ENCODE peak calls at places on chromosomes 7 and 10, in six cellular contexts. L is endothelial cell of umbilical vein, R is upper lobe of right lung, V is lung, C is esophagus squamous epithelium, M is H9. O is an unnamed sample.

GRCh38 chr10:101301111-101301731 is 52.7 kb upstream of the BTRC start:
- DNase-seq in L (peak), R (no peak), V (no peak), C (no peak), M (peak), O (no peak)

GRCh38 chr7:12715372-12716133 is 28.1 kb downstream of the ARL4A start:
- DNase-seq in L (peak), R (peak), V (peak), C (peak), M (peak), O (peak)

GRCh38 chr7:12888727-12889126 is 201.3 kb downstream of the ARL4A start:
- DNase-seq in L (peak), R (no peak), V (no peak), C (no peak), M (no peak), O (no peak)

GRCh38 chr7:30327813-30328212 is 43.4 kb downstream of the ZNRF2 start:
- DNase-seq in L (no peak), R (no peak), V (no peak), C (no peak), M (no peak), O (no peak)

GRCh38 chr7:26298432-26299058 is 6.9 kb downstream of the SNX10 start:
- DNase-seq in L (no peak), R (no peak), V (no peak), C (no peak), M (no peak), O (no peak)

GRCh38 chr10:52488606-52489485 is 174.8 kb downstream of the DKK1 start:
- DNase-seq in L (peak), R (no peak), V (no peak), C (no peak), M (no peak), O (no peak)

GRCh38 chr7:94008537-94008936 is 4.4 kb upstream of the BET1 start:
- DNase-seq in L (peak), R (no peak), V (no peak), C (no peak), M (no peak), O (no peak)

GRCh38 chr10:101867931-101868330 is 24.3 kb upstream of the KCNIP2 start:
- DNase-seq in L (no peak), R (no peak), V (no peak), C (no peak), M (no peak), O (no peak)

GRCh38 chr10:416091-416515 is 273.4 kb downstream of the DIP2C start:
- DNase-seq in L (no peak), R (no peak), V (no peak), C (no peak), M (peak), O (no peak)
- TF ChIP-seq CTCF in L (no peak), R (no peak), V (no peak), C (no peak), M (peak), O (no peak)

GRCh38 chr7:64308019-64308275 is 5.8 kb upstream of the ZNF736 start:
- DNase-seq in L (no peak), R (no peak), V (peak), C (no peak), M (no peak), O (no peak)

GRCh38 chr7:64310426-64310825 is 3.3 kb upstream of the ZNF736 start:
- DNase-seq in L (no peak), R (no peak), V (peak), C (no peak), M (no peak), O (no peak)

GRCh38 chr7:64312826-64313225 is 935 bp upstream of the ZNF736 start:
- DNase-seq in L (no peak), R (no peak), V (no peak), C (no peak), M (no peak), O (no peak)

DNA sequence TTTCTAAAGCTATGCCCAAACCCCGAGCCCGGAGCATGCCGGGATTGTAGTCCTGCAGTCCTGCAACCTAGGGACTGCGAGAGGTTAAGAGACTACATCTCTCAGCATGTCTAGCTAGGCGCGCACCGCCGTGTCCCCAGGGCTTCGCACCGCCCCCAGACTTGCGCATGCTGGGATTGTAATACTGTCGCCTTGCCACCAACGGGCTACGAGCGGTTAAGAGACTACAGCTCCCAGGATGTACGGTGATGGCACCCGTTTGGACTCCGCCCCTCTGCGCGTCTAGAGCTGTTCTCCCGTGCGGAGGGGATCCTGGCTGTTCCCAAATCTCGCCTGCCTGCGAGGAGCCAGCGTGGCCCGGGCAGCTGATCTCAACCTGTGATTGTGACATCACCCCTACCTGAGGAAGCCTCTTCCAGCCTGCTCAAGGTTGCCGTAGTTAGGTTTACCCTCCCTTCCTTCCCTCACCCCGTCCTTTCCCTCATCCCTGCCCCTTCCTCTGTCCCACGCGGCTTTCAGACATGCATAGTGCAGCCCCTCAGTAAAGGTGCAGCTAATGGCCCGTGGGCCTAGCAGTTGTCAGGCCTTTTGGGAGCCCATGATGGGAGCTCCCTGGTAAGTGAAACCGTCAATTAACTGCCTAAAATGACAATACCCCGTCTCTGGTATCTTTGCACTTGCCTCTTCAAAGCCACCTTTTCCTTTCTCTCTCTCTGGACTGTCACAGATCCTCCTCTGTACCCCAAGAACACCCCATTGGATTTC is 6.3 kb upstream of the ZNF736 start:
- DNase-seq in L (peak), R (peak), V (peak), C (peak), M (no peak), O (peak)
- TF ChIP-seq CTCF in L (no peak), R (peak), V (no peak), C (peak), M (no peak), O (peak)

GRCh38 chr7:16471933-16472332 is 6.4 kb upstream of the SOSTDC1 start:
- DNase-seq in L (no peak), R (no peak), V (no peak), C (no peak), M (no peak), O (no peak)
- TF ChIP-seq CTCF in L (no peak), R (no peak), V (no peak), C (no peak), M (no peak), O (no peak)

DNA sequence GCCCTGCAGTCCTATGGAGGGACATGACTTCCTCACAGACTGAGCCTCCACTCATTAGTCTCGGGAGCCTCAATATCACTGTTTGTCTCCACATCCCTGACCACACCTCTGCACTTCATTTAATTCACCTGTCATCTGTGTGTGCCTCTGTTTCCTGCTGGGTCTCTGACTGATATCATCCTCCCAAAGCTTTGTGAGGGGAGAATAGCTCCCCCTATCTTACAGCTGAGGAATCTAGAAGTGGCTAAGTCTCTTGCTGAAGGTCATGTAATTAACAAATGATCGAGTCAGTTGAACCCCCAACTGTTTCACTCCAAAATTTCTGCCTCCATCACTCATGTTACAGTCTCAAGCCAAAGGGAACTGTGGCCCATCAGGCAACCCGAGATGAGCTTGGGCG is 5.5 kb upstream of the CPXM2 start:
- DNase-seq in L (no peak), R (no peak), V (no peak), C (no peak), M (no peak), O (no peak)
- TF ChIP-seq CTCF in L (peak), R (no peak), V (no peak), C (no peak), M (peak), O (no peak)

DNA sequence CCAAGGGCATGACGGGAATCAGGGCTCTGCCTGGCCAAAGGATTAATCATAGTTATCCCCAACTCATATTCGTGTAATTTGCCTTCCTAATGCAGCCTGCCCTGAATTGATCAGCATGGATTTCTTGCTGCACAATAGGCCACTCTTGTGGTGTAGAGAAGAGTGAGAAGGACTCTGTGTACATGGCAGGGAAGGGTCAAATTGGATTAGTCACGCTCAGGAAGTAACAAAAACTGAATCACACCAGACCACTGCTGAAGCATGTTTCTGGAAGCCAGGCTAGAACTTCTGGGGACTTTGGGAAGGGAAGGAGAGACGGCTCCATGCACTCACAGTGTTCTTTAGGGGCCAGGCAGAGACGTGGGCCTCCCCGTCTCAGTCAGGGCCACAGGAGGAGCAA is 227.1 kb downstream of the BUB3 start:
- DNase-seq in L (no peak), R (peak), V (no peak), C (no peak), M (no peak), O (no peak)
- TF ChIP-seq CTCF in L (no peak), R (no peak), V (no peak), C (no peak), M (no peak), O (no peak)

DNA sequence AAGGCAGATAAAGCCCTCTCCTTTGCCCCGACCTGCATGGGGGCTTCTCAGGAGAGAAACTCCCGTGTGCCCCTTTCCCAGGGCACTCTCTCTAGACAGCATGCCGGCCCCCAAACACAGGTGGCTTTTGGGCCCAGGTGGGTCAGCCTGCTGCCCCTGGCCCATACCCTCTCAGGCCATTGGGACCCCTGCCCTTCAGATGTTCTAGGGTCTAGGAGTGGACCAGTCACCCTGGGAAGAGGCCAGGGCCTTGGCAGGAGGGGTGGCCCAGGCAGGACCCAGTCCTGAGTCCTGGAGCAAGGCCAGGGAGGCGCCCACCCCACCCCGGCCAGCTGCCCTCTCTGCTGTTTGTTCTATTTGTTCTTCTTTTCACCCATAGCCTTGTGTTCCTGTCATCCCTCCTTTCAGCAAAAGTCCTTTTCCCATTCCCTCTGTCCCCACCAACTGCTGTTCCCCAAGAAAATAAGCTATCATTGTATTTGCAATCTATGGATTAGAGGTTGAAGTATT is 9.3 kb upstream of the SEC24C start:
- DNase-seq in L (no peak), R (no peak), V (no peak), C (no peak), M (no peak), O (no peak)
- TF ChIP-seq CTCF in L (no peak), R (no peak), V (no peak), C (no peak), M (no peak), O (no peak)